ENCODE peak calls at places on chromosomes 3 and 15, in five cellular contexts. E, H, F, C and K are unnamed samples.

GRCh38 chr15:69082556-69082955 is 68.1 kb downstream of the NOX5 start:
- DNase-seq in E (no peak), H (no peak), F (no peak), C (no peak), K (no peak)

GRCh38 chr15:77027697-77028450 is 32.9 kb downstream of the PSTPIP1 start:
- DNase-seq in E (no peak), H (peak; percentile 40), F (no peak), C (peak; percentile 81), K (peak; percentile 67)

GRCh38 chr15:43854801-43855200 is 28.0 kb downstream of the WDR76 start:
- DNase-seq in E (no peak), H (no peak), F (no peak), C (no peak), K (no peak)

GRCh38 chr3:172918165-172918564 is 167.6 kb downstream of the ECT2 start:
- DNase-seq in E (no peak), H (no peak), F (no peak), C (no peak), K (no peak)

GRCh38 chr15:88918738-88919137 is 5.6 kb upstream of the MFGE8 start:
- DNase-seq in E (no peak), H (peak; percentile 93), F (peak; percentile 95), C (no peak), K (no peak)

GRCh38 chr3:35665390-35666055 is 26.2 kb downstream of the ARPP21 start:
- DNase-seq in E (no peak), H (no peak), F (no peak), C (no peak), K (no peak)

GRCh38 chr3:34206996-34207395 is 408.6 kb downstream of the PDCD6IP start:
- DNase-seq in E (no peak), H (no peak), F (no peak), C (no peak), K (no peak)

GRCh38 chr3:159130108-159130507 is 328.3 kb downstream of the MFSD1 start:
- DNase-seq in E (no peak), H (no peak), F (no peak), C (peak; percentile 85), K (no peak)

GRCh38 chr3:105493305-105493892 is 126.7 kb downstream of the ALCAM start:
- DNase-seq in E (no peak), H (no peak), F (no peak), C (no peak), K (no peak)

GRCh38 chr3:148079370-148079769 is 618.3 kb upstream of the AGTR1 start:
- DNase-seq in E (no peak), H (no peak), F (no peak), C (no peak), K (no peak)

GRCh38 chr3:152019516-152019915 is 146.1 kb downstream of the SUCNR1 start:
- DNase-seq in E (no peak), H (no peak), F (no peak), C (no peak), K (no peak)

GRCh38 chr3:96843505-96844203 is 29.3 kb downstream of the EPHA6 start:
- DNase-seq in E (no peak), H (no peak), F (no peak), C (no peak), K (no peak)

GRCh38 chr3:126415661-126416591 is 21.2 kb downstream of the CFAP100 start:
- DNase-seq in E (no peak), H (peak; percentile 59), F (no peak), C (peak; percentile 42), K (peak; percentile 63)

GRCh38 chr3:126414406-126414805 is 19.7 kb downstream of the CFAP100 start:
- DNase-seq in E (no peak), H (peak; percentile 65), F (no peak), C (no peak), K (peak; percentile 62)

GRCh38 chr3:126416943-126417342 is 22.2 kb downstream of the CFAP100 start:
- DNase-seq in E (no peak), H (peak; percentile 45), F (no peak), C (no peak), K (peak; percentile 27)

GRCh38 chr3:126413693-126414080 is 19.0 kb downstream of the CFAP100 start:
- DNase-seq in E (no peak), H (peak; percentile 64), F (no peak), C (peak; percentile 38), K (peak; percentile 51)

GRCh38 chr3:126414961-126415660 is 20.4 kb downstream of the CFAP100 start:
- DNase-seq in E (no peak), H (peak; percentile 35), F (no peak), C (no peak), K (peak; percentile 58)
- TF ChIP-seq CTCF in E (no peak), H (no peak), F (no peak), C (no peak), K (no peak)

DNA sequence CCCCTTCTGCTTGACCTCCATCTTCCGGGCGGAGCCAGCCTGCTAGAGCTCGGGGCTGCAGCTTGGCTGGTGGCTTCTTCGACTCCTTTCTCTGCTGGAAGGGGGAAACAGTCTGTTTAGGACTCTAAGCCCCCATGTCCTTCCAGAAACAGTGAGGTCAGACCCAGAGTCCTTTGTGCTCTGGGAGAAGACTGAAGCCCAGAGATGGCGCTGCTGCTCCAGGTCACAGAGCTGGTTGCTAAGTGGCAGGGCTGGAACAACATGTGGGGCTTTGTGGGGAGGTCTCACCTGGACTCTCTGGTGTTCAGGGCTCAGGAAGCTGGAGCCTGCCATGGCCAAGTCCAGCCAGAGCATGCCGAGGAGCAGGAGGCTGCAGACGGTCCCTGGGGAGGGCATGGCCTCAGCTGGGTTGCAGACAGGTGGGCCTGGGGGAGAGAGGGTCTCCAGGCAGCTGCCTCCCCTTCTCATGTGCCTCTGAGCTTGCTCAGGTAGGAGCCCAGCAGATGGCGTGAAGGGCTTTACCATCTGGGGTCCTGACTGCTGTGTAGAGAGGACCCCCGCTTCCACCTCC is 2.9 kb downstream of the GHRL start:
- DNase-seq in E (no peak), H (no peak), F (no peak), C (peak; percentile 61), K (no peak)
- TF ChIP-seq CTCF in E (no peak), H (no peak), F (no peak), C (peak; percentile 48), K (no peak)

GRCh38 chr15:84588053-84588874 is 12.5 kb upstream of the ZSCAN2 start:
- DNase-seq in E (peak; percentile 84), H (peak; percentile 87), F (peak; percentile 71), C (peak; percentile 97), K (peak; percentile 91)
- TF ChIP-seq CTCF in E (peak; percentile 90), H (peak; percentile 97), F (peak; percentile 88), C (peak; percentile 92), K (peak; percentile 96)

DNA sequence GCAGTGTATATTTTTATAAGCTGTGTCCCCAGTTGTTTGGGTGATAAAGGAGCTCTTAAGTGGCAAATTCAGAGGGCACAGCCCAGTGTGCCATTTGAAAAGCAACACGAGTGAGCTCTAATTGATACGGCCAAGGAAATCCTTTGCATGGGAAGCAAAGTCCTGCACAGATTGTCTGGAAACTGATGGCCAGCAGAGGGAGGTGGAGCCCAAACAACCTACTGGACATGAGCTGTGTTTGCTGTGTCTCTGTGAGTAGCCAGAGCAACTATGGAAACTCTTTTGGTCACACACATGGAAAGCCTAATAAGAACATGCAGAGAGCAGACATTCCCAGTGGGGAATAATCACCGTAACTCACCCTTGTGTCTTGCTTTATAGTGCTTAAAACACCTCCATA is 24.4 kb downstream of the ONECUT1 start:
- DNase-seq in E (no peak), H (no peak), F (no peak), C (peak; percentile 61), K (no peak)
- TF ChIP-seq CTCF in E (no peak), H (no peak), F (peak; percentile 30), C (peak; percentile 66), K (peak; percentile 64)

GRCh38 chr3:165622356-165622755 is 214.9 kb downstream of the BCHE start:
- DNase-seq in E (no peak), H (no peak), F (no peak), C (no peak), K (no peak)
- TF ChIP-seq CTCF in E (no peak), H (no peak), F (no peak), C (peak; percentile 29), K (no peak)

GRCh38 chr3:113535898-113536297 is 3.5 kb downstream of the SIDT1 start:
- DNase-seq in E (no peak), H (no peak), F (no peak), C (peak; percentile 51), K (no peak)
- TF ChIP-seq CTCF in E (no peak), H (no peak), F (no peak), C (peak; percentile 79), K (peak; percentile 67)